ENCODE peak calls at places on chromosome 17, in four cellular contexts. M is fibroblast of lung, K is neural progenitor cell, C is DND-41. W is an unnamed sample.
A peak's percentile ranks its signal among the peaks of the same experiment; 100 is the strongest.

GRCh38 chr17:74449773-74450172 is 16.7 kb upstream of the CD300A start:
- DNase-seq in K (no peak), C (no peak), M (no peak), W (no peak)

GRCh38 chr17:1793447-1793806 is 31.6 kb downstream of the SERPINF1 start:
- DNase-seq in M (peak; percentile 34), K (peak; percentile 7), C (no peak), W (no peak)

GRCh38 chr17:72900542-72900941 is 191.9 kb downstream of the SLC39A11 start:
- DNase-seq in K (no peak), M (no peak), C (no peak), W (no peak)

GRCh38 chr17:2694381-2695242 is 17.0 kb downstream of the CLUH start:
- DNase-seq in K (no peak), C (no peak), M (no peak), W (no peak)

GRCh38 chr17:62628845-62629555 is 1.5 kb downstream of the MRC2 start:
- DNase-seq in C (no peak), M (peak; percentile 67), K (peak; percentile 54), W (no peak)

GRCh38 chr17:74241847-74242246 is 28.5 kb downstream of the TTYH2 start:
- DNase-seq in C (no peak), K (no peak), M (no peak), W (no peak)

GRCh38 chr17:81681672-81682071 is 1.9 kb downstream of the ARL16 start:
- DNase-seq in C (no peak), M (peak; percentile 6), K (no peak), W (peak; percentile 79)

GRCh38 chr17:50613007-50613406 is 21.7 kb upstream of the ABCC3 start:
- DNase-seq in C (no peak), M (no peak), K (no peak), W (no peak)

GRCh38 chr17:57536789-57537523 is 208.1 kb downstream of the CCDC182 start:
- DNase-seq in K (no peak), C (no peak), M (no peak), W (no peak)

GRCh38 chr17:45793999-45794540 is 9.9 kb downstream of the CRHR1 start:
- DNase-seq in C (no peak), K (no peak), M (no peak), W (no peak)

GRCh38 chr17:45895304-45895968 is 1.1 kb downstream of the MAPT start:
- DNase-seq in C (no peak), M (peak; percentile 17), K (peak; percentile 73), W (peak; percentile 22)

GRCh38 chr17:9266031-9266680 is 244.8 kb downstream of the NTN1 start:
- DNase-seq in K (no peak), M (peak; percentile 61), C (no peak), W (no peak)

GRCh38 chr17:80848449-80849102 is 143.1 kb upstream of the CHMP6 start:
- DNase-seq in C (no peak), K (no peak), M (no peak), W (no peak)

GRCh38 chr17:42163113-42163512 is 8.3 kb upstream of the RAB5C start:
- DNase-seq in K (peak; percentile 60), C (peak; percentile 38), M (no peak), W (no peak)

GRCh38 chr17:16013943-16014407 is 14.4 kb downstream of the TTC19 start:
- DNase-seq in C (no peak), K (peak; percentile 24), M (peak; percentile 86), W (peak; percentile 57)

GRCh38 chr17:82933006-82933310 is 93.1 kb upstream of the ZNF750 start:
- DNase-seq in C (no peak), M (no peak), K (no peak), W (no peak)

GRCh38 chr17:66506641-66507040 is 204.2 kb downstream of the PRKCA start:
- DNase-seq in M (peak; percentile 72), K (no peak), C (no peak), W (no peak)

GRCh38 chr17:19002805-19003542 is 1.6 kb downstream of the FAM83G start:
- DNase-seq in C (no peak), K (peak; percentile 18), M (peak; percentile 77), W (no peak)

GRCh38 chr17:7133424-7133823 is 18.8 kb upstream of the ASGR2 start:
- DNase-seq in K (peak; percentile 79), C (peak; percentile 16), M (no peak), W (peak; percentile 91)

GRCh38 chr17:27400991-27401390 is 55.3 kb upstream of the KSR1 start:
- DNase-seq in M (no peak), C (no peak), K (no peak), W (no peak)

DNA sequence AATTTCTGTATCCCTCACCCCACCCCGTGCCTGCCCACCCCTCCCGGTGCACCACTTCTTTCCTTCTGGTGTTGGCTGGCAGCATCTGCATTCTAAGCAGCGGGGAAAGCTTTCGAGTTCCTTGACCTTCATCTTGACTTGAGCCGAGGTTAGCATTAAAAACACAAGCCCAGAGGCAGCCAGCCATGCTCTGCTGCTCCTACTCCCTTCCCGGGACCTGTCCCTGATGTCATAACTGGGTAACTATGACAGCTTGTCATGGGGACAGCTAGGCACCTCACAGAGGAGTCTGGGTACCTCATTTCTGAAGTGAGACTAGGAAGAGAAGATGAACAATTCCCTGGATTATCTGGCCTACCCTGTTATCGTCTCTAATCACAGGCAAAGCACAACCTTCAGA is at the start of gene CFAP97D1:
- DNase-seq in C (no peak), M (no peak), K (no peak), W (no peak)
- TF ChIP-seq CTCF in C (no peak), M (no peak), K (no peak), W (no peak)

GRCh38 chr17:35491417-35491816 is 42.9 kb upstream of the SLFN13 start:
- DNase-seq in C (no peak), K (no peak), M (no peak), W (no peak)

GRCh38 chr17:35489944-35490343 is 41.4 kb upstream of the SLFN13 start:
- DNase-seq in C (no peak), M (no peak), K (no peak), W (no peak)

GRCh38 chr17:35493040-35493439 is 44.4 kb downstream of the SLFN12L start:
- DNase-seq in C (no peak), M (no peak), K (no peak), W (peak; percentile 11)

DNA sequence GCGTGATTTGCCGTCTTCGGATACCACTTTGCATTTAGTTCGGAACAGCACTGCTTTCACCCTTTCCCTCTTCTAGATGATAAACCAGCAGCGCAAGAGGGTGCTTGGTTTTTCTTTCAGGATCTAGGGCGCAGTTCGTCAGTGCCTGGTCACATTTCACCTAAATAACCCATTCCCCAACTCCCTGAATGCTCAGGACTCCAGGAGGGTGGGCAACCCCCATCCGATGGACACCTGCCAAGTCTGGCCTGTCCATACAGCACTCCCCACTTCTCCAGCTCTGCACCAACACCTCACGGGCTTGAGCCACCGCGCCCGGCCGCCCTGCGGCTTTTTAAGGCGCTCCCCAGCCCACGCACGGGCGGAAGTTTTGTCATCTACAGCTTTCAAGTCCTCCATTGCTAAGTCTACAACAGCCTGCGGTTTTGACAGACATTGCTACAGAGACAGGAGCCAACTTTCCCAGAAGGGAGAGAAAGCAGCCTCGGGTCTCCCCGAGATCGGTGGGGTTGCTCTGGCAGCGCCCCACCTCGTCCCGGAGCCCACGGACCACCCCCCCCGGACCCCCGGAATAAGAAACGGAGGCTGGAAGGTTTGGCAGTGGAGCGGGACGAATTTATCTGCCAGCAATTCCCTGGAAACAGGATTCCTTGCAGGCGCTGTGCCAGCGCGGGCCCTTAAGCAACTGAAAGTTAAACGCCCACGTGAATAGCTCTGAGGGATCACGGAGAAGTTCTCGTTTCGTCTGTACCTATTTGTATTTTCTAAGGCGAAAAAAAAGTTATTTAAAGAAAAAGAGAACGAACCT is 38.6 kb upstream of the SLFN13 start:
- DNase-seq in M (peak; percentile 79), C (no peak), K (no peak), W (peak; percentile 62)
- TF ChIP-seq EZH2 in M (peak; percentile 66), C (no peak), K (peak; percentile 88), W (no peak)

GRCh38 chr17:51641999-51642398 is 381.7 kb downstream of the UTP18 start:
- DNase-seq in C (no peak), K (no peak), M (no peak), W (no peak)

GRCh38 chr17:51636291-51636690 is 375.9 kb downstream of the UTP18 start:
- DNase-seq in K (peak; percentile 11), C (no peak), M (no peak), W (no peak)

GRCh38 chr17:51643702-51644490 is 383.6 kb downstream of the UTP18 start:
- DNase-seq in M (no peak), C (no peak), K (no peak), W (no peak)

GRCh38 chr17:51638909-51639308 is 378.6 kb downstream of the UTP18 start:
- DNase-seq in M (no peak), C (no peak), K (no peak), W (no peak)

DNA sequence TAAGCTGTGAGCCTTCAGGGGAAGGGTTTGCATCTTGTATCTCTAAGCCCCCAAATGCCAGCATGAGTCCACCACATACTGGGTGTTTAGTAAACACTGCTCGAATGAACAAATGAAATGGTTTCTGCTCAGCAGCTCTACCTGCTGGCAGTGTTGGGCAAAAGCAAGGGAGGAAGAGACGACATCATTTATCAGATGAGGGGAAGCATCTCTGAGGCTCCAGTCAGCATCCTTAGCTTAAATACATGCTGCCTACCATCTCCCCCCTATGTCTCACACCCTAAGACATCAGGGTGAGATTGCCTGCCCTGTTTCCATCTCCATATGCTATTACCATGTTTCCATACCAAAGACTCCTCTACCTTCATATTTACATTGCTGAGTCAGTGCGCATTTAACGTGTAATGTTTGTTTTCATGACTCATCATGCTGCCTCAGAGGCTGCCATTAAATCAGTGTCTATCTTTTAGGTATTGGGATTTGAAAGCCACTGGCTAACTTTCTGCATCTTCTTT is 379.8 kb downstream of the UTP18 start:
- DNase-seq in M (no peak), K (peak; percentile 69), C (peak; percentile 36), W (peak; percentile 33)
- TF ChIP-seq CTCF in M (no peak), K (peak; percentile 67), C (peak; percentile 75), W (peak; percentile 62)

GRCh38 chr17:38674013-38674748 is 576 bp downstream of the EPOP start:
- DNase-seq in K (peak; percentile 65), M (no peak), C (peak; percentile 35), W (no peak)
- TF ChIP-seq EZH2 in K (no peak), M (peak; percentile 98), C (no peak), W (no peak)

DNA sequence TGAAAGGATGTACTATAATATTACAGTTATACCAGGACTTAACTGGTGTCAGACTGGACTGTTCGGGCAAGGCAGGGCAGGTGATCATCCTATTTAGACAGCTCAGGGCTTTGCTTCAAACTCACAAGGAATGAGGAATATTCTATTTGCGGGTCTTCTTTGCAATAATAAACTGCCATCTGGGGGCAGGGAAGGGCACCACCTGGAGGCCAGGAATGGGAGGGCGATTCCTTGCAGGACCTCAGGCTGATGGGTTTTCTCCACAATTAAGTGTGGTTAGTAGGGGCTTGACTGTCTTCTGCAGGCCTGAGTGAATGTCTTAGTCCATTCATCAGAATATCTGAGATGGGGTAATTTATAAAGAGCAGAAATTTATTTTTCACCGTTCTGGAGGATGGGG is 424.1 kb downstream of the CA10 start:
- DNase-seq in K (peak; percentile 29), M (no peak), C (peak; percentile 30), W (no peak)
- TF ChIP-seq CTCF in K (peak; percentile 58), M (no peak), C (peak; percentile 76), W (no peak)